ENCODE peak calls at places on chromosomes 2 and 18, in six cellular contexts. G is GM12878, M is K562, S is HepG2, T is NT2/D1, D is HCT116. Q is an unnamed sample.

GRCh38 chr2:172460780-172461201 is 33.4 kb downstream of the ITGA6 start:
- DNase-seq in G (no peak), S (no peak), T (no peak), M (no peak), D (no peak), Q (no peak)

GRCh38 chr2:44656460-44656859 is 285.0 kb upstream of the SIX3 start:
- DNase-seq in G (no peak), M (no peak), D (no peak), S (no peak), T (no peak), Q (no peak)

GRCh38 chr2:129004940-129005490 is 686.3 kb upstream of the HS6ST1 start:
- DNase-seq in T (no peak), G (no peak), S (no peak), M (no peak), D (no peak), Q (no peak)

GRCh38 chr2:206915136-206915535 is 24.2 kb upstream of the CPO start:
- DNase-seq in D (peak), M (no peak), G (no peak), S (peak), T (no peak), Q (no peak)

GRCh38 chr18:48924621-48925601 is 25.9 kb downstream of the SMAD7 start:
- DNase-seq in T (no peak), G (no peak), D (no peak), S (no peak), M (peak), Q (no peak)

GRCh38 chr2:98164256-98164655 is 77.3 kb downstream of the VWA3B start:
- DNase-seq in T (no peak), G (no peak), M (no peak), D (no peak), S (no peak), Q (no peak)

GRCh38 chr2:9488583-9489547 is 14.5 kb downstream of the IAH1 start:
- DNase-seq in T (no peak), M (no peak), G (no peak), S (no peak), D (no peak), Q (no peak)

GRCh38 chr2:200310545-200310971 is 4.1 kb downstream of the SPATS2L start:
- DNase-seq in D (no peak), M (no peak), G (no peak), S (no peak), T (no peak), Q (no peak)

GRCh38 chr2:152353364-152353763 is 18.4 kb downstream of the FMNL2 start:
- DNase-seq in T (no peak), G (no peak), D (no peak), S (peak), M (no peak), Q (no peak)

GRCh38 chr2:189291460-189291859 is 111.9 kb upstream of the COL5A2 start:
- DNase-seq in G (no peak), M (no peak), D (no peak), T (no peak), S (no peak), Q (no peak)

GRCh38 chr18:5914016-5914415 is 18.7 kb upstream of the TMEM200C start:
- DNase-seq in D (no peak), G (no peak), S (no peak), M (no peak), T (no peak), Q (no peak)

GRCh38 chr2:241802421-241802749 is 6.6 kb upstream of the NEU4 start:
- DNase-seq in T (no peak), G (no peak), S (no peak), M (no peak), D (no peak), Q (no peak)
- TF ChIP-seq ZNF274 in T (no peak), G (no peak), S (no peak), M (no peak), D (no peak), Q (no peak)

GRCh38 chr2:135909976-135910375 is 33.7 kb upstream of the MCM6 start:
- DNase-seq in G (no peak), S (no peak), T (no peak), M (no peak), D (no peak), Q (no peak)
- TF ChIP-seq ZNF274 in G (no peak), S (no peak), T (no peak), M (no peak), D (no peak), Q (no peak)

DNA sequence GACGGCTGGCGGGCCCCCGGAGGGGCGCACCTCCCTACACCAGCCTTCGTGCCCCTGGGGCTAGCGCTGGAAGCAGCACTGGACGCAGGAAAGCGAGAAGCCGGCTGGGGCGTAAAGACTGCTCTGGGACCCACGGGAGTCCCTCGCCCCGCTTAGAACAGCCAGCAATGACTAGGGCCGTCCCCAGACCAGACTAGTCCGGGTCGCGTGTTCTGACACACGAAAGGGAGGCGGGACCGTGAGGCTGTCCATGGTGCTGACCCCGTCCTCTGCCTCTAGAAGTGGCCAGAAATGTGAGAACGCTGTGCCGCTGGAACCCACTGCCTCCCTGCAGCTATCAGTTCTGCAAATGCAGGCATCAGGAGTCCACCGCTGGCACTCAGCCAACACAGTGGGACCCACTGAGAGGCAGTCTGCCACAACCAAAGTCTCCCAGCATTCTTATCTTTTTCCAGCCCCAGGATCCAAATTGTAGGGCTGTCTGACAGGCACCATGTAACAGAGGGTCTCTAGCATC is at the start of gene UCN:
- DNase-seq in T (no peak), D (no peak), M (no peak), S (no peak), G (no peak), Q (no peak)
- TF ChIP-seq ZNF274 in T (no peak), D (no peak), M (no peak), S (no peak), G (no peak), Q (no peak)

GRCh38 chr18:1147616-1148184 is 243.0 kb downstream of the ADCYAP1 start:
- DNase-seq in G (no peak), D (no peak), T (peak), S (no peak), M (no peak), Q (no peak)
- TF ChIP-seq ZNF274 in G (no peak), D (no peak), T (no peak), S (no peak), M (no peak), Q (no peak)

Q was measured in H1.